ENCODE peak calls at places on chromosome 5, in four cellular contexts. E is CD8-positive, alpha-beta T cell; I is cardiac fibroblast; Z is lower leg skin. O is an unnamed sample.

GRCh38 chr5:134506054-134507039 is 19.1 kb upstream of the JADE2 start:
- DNase-seq in I (no peak), Z (peak; percentile 90), E (no peak), O (no peak)

GRCh38 chr5:88729476-88730182 is 153.4 kb downstream of the MEF2C start:
- DNase-seq in Z (no peak), I (peak; percentile 91), E (peak; percentile 58), O (peak; percentile 76)

GRCh38 chr5:140641716-140642115 is 2.5 kb downstream of the TMCO6 start:
- DNase-seq in I (no peak), Z (peak; percentile 70), E (no peak), O (no peak)

GRCh38 chr5:67214713-67215591 is 18.4 kb upstream of the CD180 start:
- DNase-seq in I (no peak), E (no peak), Z (no peak), O (no peak)

GRCh38 chr5:33981408-33982171 is 2.9 kb downstream of the SLC45A2 start:
- DNase-seq in E (no peak), Z (no peak), I (peak; percentile 22), O (peak; percentile 80)

GRCh38 chr5:5475967-5476366 is 53.5 kb downstream of the ICE1 start:
- DNase-seq in E (no peak), Z (no peak), I (no peak), O (no peak)

GRCh38 chr5:52947208-52947607 is 41.9 kb upstream of the ITGA2 start:
- DNase-seq in E (no peak), Z (no peak), I (peak; percentile 26), O (no peak)

GRCh38 chr5:51279983-51280382 is 103.3 kb upstream of the ISL1 start:
- DNase-seq in Z (no peak), E (no peak), I (no peak), O (no peak)

GRCh38 chr5:116456036-116456435 is 118.6 kb downstream of the SEMA6A start:
- DNase-seq in I (no peak), E (no peak), Z (no peak), O (peak; percentile 66)

GRCh38 chr5:38208782-38209378 is 49.5 kb upstream of the EGFLAM start:
- DNase-seq in Z (no peak), E (no peak), I (peak; percentile 66), O (peak; percentile 46)

GRCh38 chr5:84729326-84729725 is 344.6 kb upstream of the EDIL3 start:
- DNase-seq in Z (no peak), E (no peak), I (peak; percentile 42), O (no peak)

GRCh38 chr5:150256416-150257064 is 33.0 kb downstream of the CAMK2A start:
- DNase-seq in I (no peak), Z (no peak), E (no peak), O (no peak)

GRCh38 chr5:143395638-143396352 is 7.7 kb downstream of the NR3C1 start:
- DNase-seq in I (peak; percentile 41), Z (no peak), E (no peak), O (no peak)

GRCh38 chr5:82211855-82212572 is 66.1 kb downstream of the RPS23 start:
- DNase-seq in I (no peak), Z (no peak), E (no peak), O (no peak)

GRCh38 chr5:171630670-171631065 is 154.9 kb upstream of the SMIM23 start:
- DNase-seq in I (no peak), Z (no peak), E (no peak), O (no peak)

GRCh38 chr5:66877843-66878242 is 281.6 kb downstream of the MAST4 start:
- DNase-seq in E (no peak), I (peak; percentile 44), Z (no peak), O (no peak)

GRCh38 chr5:37771203-37771611 is 68.6 kb downstream of the GDNF start:
- DNase-seq in E (no peak), I (no peak), Z (no peak), O (no peak)

GRCh38 chr5:37606632-37607248 is 227.6 kb downstream of the WDR70 start:
- DNase-seq in E (no peak), I (no peak), Z (no peak), O (no peak)

GRCh38 chr5:38253759-38254158 is 4.6 kb upstream of the EGFLAM start:
- DNase-seq in I (no peak), Z (no peak), E (no peak), O (no peak)

GRCh38 chr5:172637122-172637580 is 3.9 kb upstream of the NEURL1B start:
- DNase-seq in Z (peak; percentile 91), I (no peak), E (no peak), O (no peak)

GRCh38 chr5:45060686-45061085 is 251.9 kb downstream of the MRPS30 start:
- DNase-seq in I (no peak), E (no peak), Z (no peak), O (no peak)

GRCh38 chr5:159819671-159820411 is 96.4 kb upstream of the ADRA1B start:
- DNase-seq in E (no peak), I (peak; percentile 86), Z (peak; percentile 93), O (peak; percentile 59)

GRCh38 chr5:88283690-88284089 is 15.0 kb upstream of the TMEM161B start:
- DNase-seq in I (no peak), E (no peak), Z (no peak), O (no peak)

GRCh38 chr5:32004404-32004803 is 169.7 kb downstream of the GOLPH3 start:
- DNase-seq in I (no peak), E (no peak), Z (no peak), O (no peak)

GRCh38 chr5:1221721-1222120 is 3.5 kb upstream of the SLC6A18 start:
- DNase-seq in I (no peak), E (no peak), Z (no peak), O (no peak)

GRCh38 chr5:83563631-83564030 is 92.1 kb downstream of the VCAN start:
- DNase-seq in E (no peak), Z (no peak), I (no peak), O (no peak)

GRCh38 chr5:5231576-5231975 is 91.4 kb downstream of the ADAMTS16 start:
- DNase-seq in Z (no peak), E (no peak), I (no peak), O (no peak)

GRCh38 chr5:159052282-159053011 is 47.3 kb downstream of the EBF1 start:
- DNase-seq in I (peak; percentile 67), E (no peak), Z (no peak), O (peak; percentile 56)

GRCh38 chr5:139245637-139246335 is 47.6 kb upstream of the SIL1 start:
- DNase-seq in I (peak; percentile 26), E (no peak), Z (no peak), O (no peak)

GRCh38 chr5:176530983-176531901 is 6.0 kb downstream of the RNF44 start:
- DNase-seq in Z (no peak), E (no peak), I (no peak), O (no peak)

DNA sequence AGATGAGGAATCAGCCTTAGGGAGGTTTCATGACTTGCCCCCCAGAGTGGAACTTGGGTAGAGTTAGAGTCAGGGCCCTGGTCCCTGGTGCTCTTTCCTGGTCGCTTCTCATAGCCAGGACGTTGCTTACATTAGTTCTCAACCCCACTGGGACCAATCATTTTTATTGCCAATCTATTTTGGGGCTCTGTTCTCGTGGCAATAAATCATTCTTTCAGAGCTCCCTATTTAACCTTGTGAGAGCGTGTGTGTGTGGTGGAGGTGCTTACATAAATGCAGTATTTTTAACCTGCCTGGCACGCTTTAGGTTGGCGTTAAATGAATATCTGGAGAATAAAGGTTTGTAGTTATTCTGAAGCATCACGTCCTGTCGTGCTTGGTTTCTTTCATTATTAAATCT is 4.1 kb downstream of the TRIO start:
- DNase-seq in E (no peak), Z (no peak), I (no peak), O (no peak)
- H3K4me3 ChIP-seq in E (no peak overlapping the region), Z (no peak overlapping the region), I (no peak overlapping the region), O (peak overlapping the region; percentile 94)

GRCh38 chr5:42881416-42882109 is 69.9 kb upstream of the SELENOP start:
- DNase-seq in I (no peak), Z (no peak), E (no peak), O (no peak)
- TF ChIP-seq CTCF in I (no peak), Z (no peak), E (no peak), O (no peak)

GRCh38 chr5:173777669-173778068 is 110.5 kb upstream of the CPEB4 start:
- DNase-seq in E (no peak), Z (no peak), I (no peak), O (no peak)
- H3K4me3 ChIP-seq in E (no peak overlapping the region), Z (no peak overlapping the region), I (no peak overlapping the region), O (no peak overlapping the region)

GRCh38 chr5:75335486-75335885 is 1.5 kb upstream of the HMGCR start:
- DNase-seq in E (no peak), I (no peak), Z (no peak), O (no peak)

GRCh38 chr5:75336625-75337336 is at the start of gene HMGCR:
- DNase-seq in I (peak; percentile 99), Z (peak; percentile 100), E (peak; percentile 97), O (peak; percentile 99)

GRCh38 chr5:75330404-75330803 is 6.6 kb upstream of the HMGCR start:
- DNase-seq in E (no peak), I (no peak), Z (no peak), O (no peak)

GRCh38 chr5:75335952-75336624 is 932 bp upstream of the HMGCR start:
- DNase-seq in Z (no peak), I (peak; percentile 83), E (peak; percentile 10), O (peak; percentile 84)

GRCh38 chr5:75331095-75332090 is 5.6 kb upstream of the HMGCR start:
- DNase-seq in Z (no peak), E (no peak), I (no peak), O (no peak)
- TF ChIP-seq CTCF in Z (no peak), E (no peak), I (no peak), O (no peak)

DNA sequence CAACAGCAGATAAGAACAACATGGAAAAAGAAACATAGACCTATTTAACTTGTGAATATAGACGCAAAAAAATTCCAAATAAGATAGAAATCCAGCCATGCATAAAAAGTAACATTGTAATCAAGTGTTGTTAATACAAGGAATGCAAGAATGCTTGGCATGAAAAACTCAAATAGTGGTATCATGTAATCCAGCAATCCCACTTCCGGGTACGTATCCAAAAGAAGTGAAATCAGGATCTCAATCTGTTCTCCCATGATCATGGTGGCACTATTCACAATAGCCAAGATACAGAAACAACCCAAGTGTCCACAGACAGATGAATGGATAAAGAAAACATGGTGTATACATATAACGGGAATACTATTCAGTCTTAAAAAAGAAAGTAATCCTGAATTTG is 437.4 kb downstream of the ARHGEF28 start:
- DNase-seq in Z (no peak), E (no peak), I (no peak), O (no peak)
- H3K4me3 ChIP-seq in Z (no peak overlapping the region), E (no peak overlapping the region), I (no peak overlapping the region), O (no peak overlapping the region)

DNA sequence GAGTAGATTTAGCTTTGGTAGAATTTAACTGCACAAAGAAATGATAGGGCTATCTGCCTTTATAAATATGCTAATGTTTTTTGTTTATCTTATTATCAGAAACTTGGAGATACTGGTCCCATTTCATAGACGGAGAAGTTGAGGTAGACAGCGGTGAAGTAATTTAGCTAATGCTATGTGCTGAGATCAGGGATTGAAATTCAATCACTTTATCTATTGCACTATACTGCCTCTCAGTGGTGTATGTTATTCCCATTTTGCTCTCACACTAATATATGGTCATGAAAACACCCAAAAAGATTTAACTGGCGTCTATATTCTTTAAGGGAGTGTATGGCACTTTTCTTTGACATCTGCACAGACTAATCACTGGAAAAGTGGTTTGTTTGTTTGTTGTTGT is 725.9 kb upstream of the WWC1 start:
- DNase-seq in E (no peak), I (peak; percentile 37), Z (no peak), O (peak; percentile 41)
- TF ChIP-seq CTCF in E (no peak), I (peak; percentile 13), Z (no peak), O (peak; percentile 57)